ENCODE peak calls at places on chromosomes 4 and X, in eight cellular contexts. One of them, this sample, is unnamed.

GRCh38 chr4:10495651-10496050 is 38.4 kb upstream of the ZNF518B start:
- DNase-seq in NCI-H1105: no peak
- DNase-seq in heart right ventricle: no peak
- DNase-seq in SK-N-SH: no peak
- DNase-seq in stimulated activated CD4-positive, alpha-beta T cell treated with anti-CD3 and anti-CD28 coated beads, Interleukin-15, amount 100 ng/mL, for 24 hours: no peak
- DNase-seq in Calu3: no peak
- DNase-seq in HCT116: no peak
- DNase-seq in B cell: no peak
- DNase-seq in this sample: no peak

GRCh38 chrX:14936561-14936960 is 63.3 kb downstream of the MOSPD2 start:
- DNase-seq in SK-N-SH: no peak
- DNase-seq in NCI-H1105: no peak
- DNase-seq in Calu3: peak
- DNase-seq in stimulated activated CD4-positive, alpha-beta T cell treated with anti-CD3 and anti-CD28 coated beads, Interleukin-15, amount 100 ng/mL, for 24 hours: no peak
- DNase-seq in B cell: no peak
- DNase-seq in HCT116: peak
- DNase-seq in heart right ventricle: no peak
- DNase-seq in this sample: peak

GRCh38 chr4:1080961-1081688 is 32.2 kb downstream of the RNF212 start:
- DNase-seq in heart right ventricle: no peak
- DNase-seq in HCT116: no peak
- DNase-seq in stimulated activated CD4-positive, alpha-beta T cell treated with anti-CD3 and anti-CD28 coated beads, Interleukin-15, amount 100 ng/mL, for 24 hours: no peak
- DNase-seq in NCI-H1105: no peak
- DNase-seq in B cell: no peak
- DNase-seq in SK-N-SH: no peak
- DNase-seq in Calu3: no peak
- DNase-seq in this sample: no peak

GRCh38 chr4:20266215-20267082 is 14.7 kb downstream of the SLIT2 start:
- DNase-seq in B cell: no peak
- DNase-seq in heart right ventricle: no peak
- DNase-seq in Calu3: no peak
- DNase-seq in SK-N-SH: no peak
- DNase-seq in NCI-H1105: no peak
- DNase-seq in HCT116: no peak
- DNase-seq in stimulated activated CD4-positive, alpha-beta T cell treated with anti-CD3 and anti-CD28 coated beads, Interleukin-15, amount 100 ng/mL, for 24 hours: no peak
- DNase-seq in this sample: no peak

GRCh38 chr4:55440786-55441185 is 45.0 kb downstream of the TMEM165 start:
- DNase-seq in heart right ventricle: no peak
- DNase-seq in B cell: no peak
- DNase-seq in stimulated activated CD4-positive, alpha-beta T cell treated with anti-CD3 and anti-CD28 coated beads, Interleukin-15, amount 100 ng/mL, for 24 hours: no peak
- DNase-seq in SK-N-SH: no peak
- DNase-seq in NCI-H1105: no peak
- DNase-seq in Calu3: no peak
- DNase-seq in HCT116: no peak
- DNase-seq in this sample: no peak

GRCh38 chr4:151202851-151203455 is 74.0 kb upstream of the PRSS48 start:
- DNase-seq in Calu3: no peak
- DNase-seq in B cell: no peak
- DNase-seq in stimulated activated CD4-positive, alpha-beta T cell treated with anti-CD3 and anti-CD28 coated beads, Interleukin-15, amount 100 ng/mL, for 24 hours: no peak
- DNase-seq in NCI-H1105: no peak
- DNase-seq in heart right ventricle: no peak
- DNase-seq in HCT116: no peak
- DNase-seq in SK-N-SH: no peak
- DNase-seq in this sample: no peak

GRCh38 chrX:132968282-132968681 is 9.9 kb upstream of the HS6ST2 start:
- DNase-seq in SK-N-SH: no peak
- DNase-seq in Calu3: no peak
- DNase-seq in stimulated activated CD4-positive, alpha-beta T cell treated with anti-CD3 and anti-CD28 coated beads, Interleukin-15, amount 100 ng/mL, for 24 hours: no peak
- DNase-seq in B cell: no peak
- DNase-seq in heart right ventricle: no peak
- DNase-seq in HCT116: no peak
- DNase-seq in NCI-H1105: no peak
- DNase-seq in this sample: no peak

GRCh38 chr4:188986271-188986689 is 847.0 kb downstream of the TRIML1 start:
- DNase-seq in stimulated activated CD4-positive, alpha-beta T cell treated with anti-CD3 and anti-CD28 coated beads, Interleukin-15, amount 100 ng/mL, for 24 hours: no peak
- DNase-seq in NCI-H1105: no peak
- DNase-seq in SK-N-SH: no peak
- DNase-seq in B cell: no peak
- DNase-seq in heart right ventricle: no peak
- DNase-seq in Calu3: no peak
- DNase-seq in HCT116: no peak
- DNase-seq in this sample: no peak

GRCh38 chrX:153537526-153538295 is 20.3 kb downstream of the ATP2B3 start:
- DNase-seq in NCI-H1105: peak
- DNase-seq in Calu3: no peak
- DNase-seq in heart right ventricle: no peak
- DNase-seq in SK-N-SH: peak
- DNase-seq in HCT116: no peak
- DNase-seq in B cell: no peak
- DNase-seq in stimulated activated CD4-positive, alpha-beta T cell treated with anti-CD3 and anti-CD28 coated beads, Interleukin-15, amount 100 ng/mL, for 24 hours: no peak
- DNase-seq in this sample: no peak

GRCh38 chrX:131795442-131796229 is 227.5 kb upstream of the STK26 start:
- DNase-seq in HCT116: no peak
- DNase-seq in B cell: no peak
- DNase-seq in heart right ventricle: no peak
- DNase-seq in NCI-H1105: no peak
- DNase-seq in stimulated activated CD4-positive, alpha-beta T cell treated with anti-CD3 and anti-CD28 coated beads, Interleukin-15, amount 100 ng/mL, for 24 hours: no peak
- DNase-seq in SK-N-SH: peak
- DNase-seq in Calu3: no peak
- DNase-seq in this sample: no peak